ENCODE peak calls at places on chromosomes 11 and 22, in four cellular contexts. K is kidney epithelial cell, J is PC-3, A is ovary. H is an unnamed sample.

GRCh38 chr22:50171319-50171964 is 911 bp downstream of the PANX2 start:
- DNase-seq in K (no peak), J (no peak), A (no peak), H (no peak)

GRCh38 chr11:42043312-42043711 is 583.9 kb upstream of the LRRC4C start:
- DNase-seq in K (peak; percentile 7), J (peak; percentile 49), A (no peak), H (no peak)

GRCh38 chr22:32760815-32761214 is 40.7 kb upstream of the TIMP3 start:
- DNase-seq in K (no peak), J (no peak), A (no peak), H (no peak)

GRCh38 chr11:43866520-43866919 is 14.1 kb upstream of the ALKBH3 start:
- DNase-seq in K (no peak), J (no peak), A (no peak), H (no peak)

GRCh38 chr11:71397961-71398360 is 50.2 kb downstream of the DHCR7 start:
- DNase-seq in K (no peak), J (no peak), A (no peak), H (no peak)

GRCh38 chr22:28019360-28019759 is 100.3 kb upstream of the PITPNB start:
- DNase-seq in K (peak; percentile 43), J (peak; percentile 74), A (peak; percentile 17), H (no peak)

GRCh38 chr11:43238341-43238740 is 73.5 kb upstream of the API5 start:
- DNase-seq in K (no peak), J (no peak), A (no peak), H (no peak)

GRCh38 chr22:36940676-36941075 is 27.2 kb downstream of the CSF2RB start:
- DNase-seq in K (no peak), J (no peak), A (no peak), H (no peak)

GRCh38 chr22:37234736-37235711 is 9.0 kb downstream of the RAC2 start:
- DNase-seq in K (no peak), J (no peak), A (no peak), H (no peak)

GRCh38 chr11:96015911-96016565 is 92.1 kb upstream of the MTMR2 start:
- DNase-seq in K (no peak), J (no peak), A (no peak), H (no peak)

GRCh38 chr11:95544095-95544795 is 245.3 kb downstream of the FAM76B start:
- DNase-seq in K (no peak), J (peak; percentile 35), A (no peak), H (no peak)

GRCh38 chr11:13329670-13330401 is 52.2 kb downstream of the BMAL1 start:
- DNase-seq in K (no peak), J (peak; percentile 65), A (no peak), H (no peak)

GRCh38 chr11:122509899-122510298 is 145.6 kb upstream of the UBASH3B start:
- DNase-seq in K (no peak), J (no peak), A (no peak), H (no peak)

GRCh38 chr11:113446112-113446511 is 29.1 kb downstream of the DRD2 start:
- DNase-seq in K (no peak), J (peak; percentile 94), A (no peak), H (no peak)

GRCh38 chr22:44363214-44363979 is 50.6 kb upstream of the SHISAL1 start:
- DNase-seq in K (no peak), J (peak; percentile 93), A (peak; percentile 93), H (peak; percentile 87)

GRCh38 chr11:81197396-81197795 is 1536.3 kb downstream of the FAM181B start:
- DNase-seq in K (no peak), J (no peak), A (no peak), H (no peak)

GRCh38 chr11:126840975-126841374 is 159.6 kb downstream of the KIRREL3 start:
- DNase-seq in K (no peak), J (no peak), A (no peak), H (no peak)

GRCh38 chr11:72423840-72424239 is 10.5 kb downstream of the CLPB start:
- DNase-seq in K (no peak), J (no peak), A (no peak), H (no peak)

GRCh38 chr11:103234974-103235373 is 125.7 kb downstream of the DYNC2H1 start:
- DNase-seq in K (no peak), J (no peak), A (no peak), H (peak; percentile 62)

GRCh38 chr11:126357969-126358762 is 2.7 kb downstream of the ST3GAL4 start:
- DNase-seq in K (no peak), J (no peak), A (peak; percentile 73), H (no peak)

GRCh38 chr22:23911318-23911980 is 17.3 kb downstream of the MIF start:
- DNase-seq in K (no peak), J (no peak), A (peak; percentile 17), H (no peak)

GRCh38 chr22:23908561-23909205 is 14.5 kb downstream of the MIF start:
- DNase-seq in K (no peak), J (no peak), A (peak; percentile 9), H (no peak)

GRCh38 chr22:23906641-23907040 is 12.5 kb downstream of the MIF start:
- DNase-seq in K (no peak), J (no peak), A (no peak), H (no peak)

GRCh38 chr22:23910496-23911190 is 16.5 kb downstream of the MIF start:
- DNase-seq in K (no peak), J (no peak), A (peak; percentile 8), H (no peak)

DNA sequence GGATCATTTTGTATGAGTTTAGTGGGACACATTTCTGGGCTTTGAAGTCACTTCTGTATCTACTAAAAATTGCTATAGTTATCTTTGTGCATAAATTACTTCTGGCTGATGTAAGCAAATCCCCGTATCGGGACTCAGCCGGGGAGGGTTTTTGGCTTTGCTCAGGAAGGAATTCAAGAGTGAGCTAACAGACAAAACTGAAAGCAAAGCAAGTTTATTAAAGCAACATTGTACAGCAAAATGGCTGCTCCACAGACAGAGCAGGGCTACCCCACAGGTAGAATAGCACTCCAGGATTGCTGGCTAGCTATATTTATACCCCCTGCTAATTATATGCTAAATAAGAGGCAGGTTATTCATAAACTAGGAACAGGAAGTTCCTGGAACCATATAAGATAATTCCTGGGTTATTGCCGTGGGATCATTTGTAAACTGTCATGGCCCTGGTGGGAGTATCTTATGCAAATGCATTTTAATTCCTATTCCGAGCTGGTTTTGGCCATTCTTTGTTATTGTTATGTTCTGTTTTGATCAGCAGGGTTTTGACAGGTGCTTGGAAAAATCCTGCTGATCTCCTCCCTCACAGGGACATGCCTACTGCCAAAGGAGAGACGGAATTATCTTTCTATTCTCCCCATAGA is 15.2 kb downstream of the MIF start:
- DNase-seq in K (no peak), J (no peak), A (peak; percentile 34), H (no peak)
- H3K4me3 ChIP-seq in K (no peak overlapping the region), J (no peak overlapping the region), A (no peak overlapping the region), H (no peak overlapping the region)

DNA sequence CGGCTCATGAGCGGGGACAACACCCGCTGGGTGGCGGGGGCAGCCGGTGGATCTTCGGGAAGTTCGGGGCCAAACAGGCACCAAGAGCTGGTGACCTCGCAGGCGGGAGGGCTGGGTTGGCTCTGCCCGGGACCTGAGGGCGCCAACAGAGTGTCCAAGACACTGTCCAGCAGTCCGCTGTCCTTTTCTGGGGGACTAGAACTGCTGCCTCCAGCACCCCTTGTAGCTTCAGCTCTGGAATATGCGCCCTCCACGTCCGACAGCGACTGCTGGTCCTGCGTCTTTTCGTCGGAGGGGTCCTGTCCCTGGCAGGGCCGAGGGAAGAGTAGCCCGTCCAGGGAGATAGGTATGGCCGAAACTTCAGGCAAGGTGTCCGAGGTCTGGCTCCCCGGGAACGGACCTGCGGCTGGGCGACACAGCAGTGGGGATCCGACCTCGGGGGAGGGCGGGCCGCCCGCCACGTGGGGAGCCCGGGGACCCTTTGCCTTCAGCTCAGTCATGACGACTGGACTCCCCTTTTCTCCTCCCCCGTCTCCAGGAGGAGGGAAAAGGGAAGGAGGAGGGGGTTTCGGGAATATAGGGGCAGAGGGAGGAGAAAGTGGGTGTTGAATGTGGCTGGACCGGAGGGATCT is 926 bp downstream of the PGR start:
- DNase-seq in K (no peak), J (no peak), A (peak; percentile 48), H (no peak)
- H3K4me3 ChIP-seq in K (no peak overlapping the region), J (no peak overlapping the region), A (peak overlapping the region; percentile 74), H (no peak overlapping the region)

GRCh38 chr11:45848654-45849081 is 1.4 kb downstream of the CRY2 start:
- DNase-seq in K (no peak), J (peak; percentile 20), A (no peak), H (no peak)
- H3K4me3 ChIP-seq in K (no peak overlapping the region), J (peak overlapping the region; percentile 94), A (peak overlapping the region; percentile 87), H (peak overlapping the region; percentile 93)

GRCh38 chr11:82782825-82783374 is 49.2 kb upstream of the FAM181B start:
- DNase-seq in K (no peak), J (no peak), A (no peak), H (no peak)
- H3K4me3 ChIP-seq in K (no peak overlapping the region), J (no peak overlapping the region), A (no peak overlapping the region), H (no peak overlapping the region)

H was measured in BJ.